ENCODE peak calls at places on chromosomes 3 and 15, in six cellular contexts. D is upper lobe of right lung, Q is spleen, P is K562, E is uterus, X is fibroblast of lung. S is an unnamed sample.

GRCh38 chr15:79433610-79434009 is 1.5 kb downstream of the MINAR1 start:
- DNase-seq in P (no peak), Q (no peak), X (no peak), E (no peak), D (no peak), S (no peak)

GRCh38 chr15:81327526-81327925 is 3.6 kb upstream of the STARD5 start:
- DNase-seq in X (peak; percentile 95), Q (no peak), E (no peak), D (no peak), P (no peak), S (peak; percentile 82)

GRCh38 chr3:175107231-175107630 is 248.1 kb downstream of the NAALADL2 start:
- DNase-seq in Q (no peak), P (no peak), X (peak; percentile 7), E (no peak), D (no peak), S (no peak)

GRCh38 chr3:195187609-195188529 is 83.1 kb downstream of the XXYLT1 start:
- DNase-seq in P (no peak), X (peak; percentile 73), Q (no peak), E (peak; percentile 13), D (no peak), S (peak; percentile 80)

GRCh38 chr3:101722394-101723173 is 1.8 kb upstream of the CEP97 start:
- DNase-seq in Q (no peak), E (no peak), P (no peak), D (no peak), X (no peak), S (no peak)

GRCh38 chr3:48563382-48563918 is at the start of gene UCN2:
- DNase-seq in X (peak; percentile 28), D (no peak), Q (no peak), P (no peak), E (no peak), S (peak; percentile 40)

GRCh38 chr3:194404365-194405140 is 5.5 kb upstream of the GP5 start:
- DNase-seq in E (no peak), D (no peak), Q (no peak), X (peak; percentile 41), P (no peak), S (peak; percentile 78)

GRCh38 chr3:32839714-32840085 is 21.9 kb downstream of the TRIM71 start:
- DNase-seq in D (peak; percentile 37), P (no peak), Q (no peak), X (no peak), E (no peak), S (no peak)

GRCh38 chr3:30112904-30113484 is 493.4 kb upstream of the TGFBR2 start:
- DNase-seq in Q (no peak), D (no peak), E (no peak), X (peak; percentile 45), P (no peak), S (peak; percentile 70)

GRCh38 chr3:107994181-107994580 is 96.7 kb downstream of the CD47 start:
- DNase-seq in D (no peak), Q (no peak), P (no peak), X (no peak), E (no peak), S (no peak)

GRCh38 chr3:169666501-169667379 is 3.2 kb upstream of the MECOM start:
- DNase-seq in X (no peak), D (peak; percentile 70), Q (no peak), P (no peak), E (no peak), S (no peak)

GRCh38 chr3:176505878-176506621 is 691.2 kb downstream of the TBL1XR1 start:
- DNase-seq in Q (no peak), E (no peak), D (no peak), X (no peak), P (no peak), S (no peak)

GRCh38 chr3:125480656-125481374 is 39.2 kb downstream of the SNX4 start:
- DNase-seq in P (no peak), X (peak; percentile 80), E (no peak), D (no peak), Q (no peak), S (peak; percentile 57)

GRCh38 chr15:95448531-95449210 is 881.8 kb upstream of the NR2F2 start:
- DNase-seq in X (peak; percentile 46), P (no peak), E (no peak), Q (no peak), D (no peak), S (peak; percentile 77)

GRCh38 chr3:2354702-2355101 is 256.0 kb downstream of the CNTN4 start:
- DNase-seq in X (peak; percentile 10), D (no peak), Q (no peak), E (no peak), P (no peak), S (no peak)

GRCh38 chr3:139319428-139320402 is 24.1 kb upstream of the MRPS22 start:
- DNase-seq in X (no peak), D (no peak), P (peak; percentile 61), E (no peak), Q (no peak), S (no peak)

GRCh38 chr3:182919866-182920357 is 60.4 kb downstream of the DCUN1D1 start:
- DNase-seq in E (no peak), Q (no peak), X (no peak), D (no peak), P (no peak), S (no peak)

GRCh38 chr3:151305778-151306157 is 10.9 kb downstream of the GPR87 start:
- DNase-seq in Q (no peak), P (no peak), X (no peak), E (no peak), D (no peak), S (no peak)

GRCh38 chr3:151300554-151300953 is 16.1 kb downstream of the GPR87 start:
- DNase-seq in P (no peak), D (no peak), Q (no peak), X (no peak), E (no peak), S (no peak)

GRCh38 chr3:151305081-151305777 is 11.4 kb downstream of the GPR87 start:
- DNase-seq in Q (no peak), X (peak; percentile 99), P (no peak), D (peak; percentile 73), E (peak; percentile 38), S (peak; percentile 96)

GRCh38 chr3:151299006-151299405 is 17.6 kb downstream of the GPR87 start:
- DNase-seq in X (no peak), Q (no peak), D (no peak), P (no peak), E (no peak), S (no peak)

GRCh38 chr3:151301787-151302186 is 14.8 kb downstream of the GPR87 start:
- DNase-seq in Q (no peak), X (peak; percentile 87), D (no peak), E (no peak), P (no peak), S (peak; percentile 75)
- H3K4me3 ChIP-seq in Q (no peak overlapping the region), X (no peak overlapping the region), D (no peak overlapping the region), E (no peak overlapping the region), P (no peak overlapping the region), S (no peak overlapping the region)

DNA sequence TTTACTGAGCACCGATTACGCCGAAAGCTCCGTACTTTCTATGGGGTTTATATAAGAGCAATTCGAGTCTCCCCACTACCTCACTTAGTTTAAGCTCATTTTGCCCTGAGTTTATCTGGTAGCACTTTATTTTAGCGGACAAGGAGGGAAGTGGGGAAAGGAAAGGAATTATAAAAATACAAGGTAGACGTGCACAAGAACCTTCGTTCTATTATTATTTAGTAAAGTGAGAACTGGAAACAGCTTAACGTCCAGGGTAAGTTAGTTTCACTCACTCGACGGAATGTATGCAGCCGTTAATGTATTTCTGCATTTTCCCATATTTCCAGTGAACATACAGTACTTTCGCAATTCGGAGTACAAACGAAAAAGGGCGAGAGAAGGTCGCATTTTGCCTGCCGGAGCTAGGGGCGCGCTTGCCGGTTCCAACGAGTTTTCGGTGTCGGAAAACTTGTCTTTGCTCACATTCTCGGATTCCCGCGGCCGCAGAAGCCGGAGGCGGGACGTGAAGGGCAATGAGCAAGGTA is 1.2 kb upstream of the STT3B start:
- DNase-seq in P (peak; percentile 25), X (peak; percentile 13), D (no peak), Q (no peak), E (no peak), S (no peak)
- TF ChIP-seq CTCF in P (no peak), X (peak; percentile 27), D (peak; percentile 21), Q (no peak), E (peak; percentile 41), S (peak; percentile 13)

DNA sequence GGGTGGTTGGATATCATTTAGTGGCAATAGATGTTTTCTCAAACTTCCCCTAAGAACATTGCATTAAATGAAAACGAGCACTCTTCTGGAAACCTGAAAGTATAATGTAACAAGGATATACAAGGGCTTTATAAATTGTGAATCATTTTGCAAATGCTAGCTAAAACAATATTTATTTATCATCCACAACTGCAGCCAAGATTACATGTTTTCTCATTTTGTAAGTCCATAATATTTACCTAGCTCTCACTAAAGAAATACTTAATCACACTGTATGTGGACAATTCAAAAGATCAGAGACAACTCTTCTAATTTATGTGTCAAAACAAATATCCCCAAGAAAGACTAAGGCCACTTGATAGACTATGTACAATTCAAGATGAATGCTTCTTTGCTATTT is 427.8 kb upstream of the THBS1 start:
- DNase-seq in X (no peak), P (no peak), E (no peak), D (no peak), Q (no peak), S (no peak)
- H3K4me3 ChIP-seq in X (no peak overlapping the region), P (no peak overlapping the region), E (no peak overlapping the region), D (no peak overlapping the region), Q (no peak overlapping the region), S (no peak overlapping the region)

DNA sequence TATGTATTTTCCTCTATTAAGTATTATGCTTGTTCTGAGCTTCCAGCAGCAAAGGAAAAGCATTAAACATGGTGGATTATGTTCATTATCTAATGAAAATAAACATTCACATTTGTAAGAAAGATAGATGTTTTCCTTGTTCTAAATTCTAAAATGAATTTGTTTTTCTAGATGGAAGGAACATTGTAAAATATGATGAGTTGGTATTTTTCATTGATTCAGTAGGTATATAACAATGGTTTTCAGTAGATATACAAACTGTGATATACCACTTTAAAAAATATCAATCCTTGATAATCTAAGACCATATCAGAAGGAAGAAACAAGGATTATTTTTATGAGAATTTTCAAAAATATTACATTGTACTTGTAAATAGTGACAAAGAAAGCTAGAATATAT is 290.6 kb upstream of the GOLIM4 start:
- DNase-seq in X (no peak), E (no peak), P (no peak), D (no peak), Q (no peak), S (no peak)
- TF ChIP-seq CTCF in X (no peak), E (no peak), P (no peak), D (no peak), Q (no peak), S (no peak)

S was measured in foreskin fibroblast.